ENCODE peak calls at places on chromosomes 16 and 17, in five cellular contexts. P, I, K, B and S are unnamed samples.

GRCh38 chr16:86158688-86159360 is 259.9 kb downstream of the IRF8 start:
- DNase-seq in K (no peak), B (peak), P (no peak), I (no peak), S (no peak)

GRCh38 chr17:13002761-13003453 is 14.9 kb downstream of the ELAC2 start:
- DNase-seq in B (peak), P (peak), K (peak), I (peak), S (peak)

GRCh38 chr16:11613381-11614303 is 26.9 kb upstream of the LITAF start:
- DNase-seq in B (peak), I (no peak), K (peak), P (no peak), S (no peak)

GRCh38 chr17:7021993-7022778 is 664 bp upstream of the BCL6B start:
- DNase-seq in I (peak), B (peak), K (peak), P (no peak), S (peak)

GRCh38 chr16:48537275-48537674 is 72.7 kb downstream of the N4BP1 start:
- DNase-seq in P (no peak), B (no peak), K (no peak), I (no peak), S (no peak)

GRCh38 chr17:869067-869466 is 86.9 kb downstream of the MRM3 start:
- DNase-seq in P (peak), I (peak), K (peak), B (peak), S (peak)

GRCh38 chr17:67546578-67547527 is 169.8 kb downstream of the PITPNC1 start:
- DNase-seq in K (peak), B (peak), P (peak), I (peak), S (no peak)

GRCh38 chr17:13134106-13134505 is 116.3 kb upstream of the ELAC2 start:
- DNase-seq in K (no peak), I (peak), P (no peak), B (no peak), S (peak)

GRCh38 chr17:3534881-3535252 is 22.7 kb downstream of the TRPV3 start:
- DNase-seq in K (peak), P (no peak), B (peak), I (peak), S (no peak)

GRCh38 chr16:83717814-83718213 is 90.0 kb upstream of the HSBP1 start:
- DNase-seq in P (no peak), B (no peak), I (peak), K (no peak), S (no peak)

GRCh38 chr17:15308758-15309157 is 32.6 kb downstream of the TEKT3 start:
- DNase-seq in B (no peak), I (no peak), K (no peak), P (no peak), S (no peak)

GRCh38 chr17:28999216-28999615 is 6.6 kb downstream of the SEZ6 start:
- DNase-seq in I (no peak), B (no peak), P (no peak), K (no peak), S (no peak)

GRCh38 chr17:38861399-38861843 is 7.9 kb upstream of the RPL23 start:
- DNase-seq in B (no peak), P (no peak), K (no peak), I (no peak), S (peak)

GRCh38 chr16:35637683-35638082 is 2178.3 kb downstream of the TP53TG3F start:
- DNase-seq in I (no peak), B (no peak), P (no peak), K (no peak), S (no peak)

GRCh38 chr17:76271669-76272540 is 6.8 kb downstream of the UBALD2 start:
- DNase-seq in I (no peak), K (no peak), B (no peak), P (no peak), S (no peak)

GRCh38 chr16:83533193-83533592 is 274.6 kb upstream of the HSBP1 start:
- DNase-seq in P (no peak), K (no peak), B (no peak), I (peak), S (peak)

GRCh38 chr16:67406628-67407027 is 9.6 kb downstream of the ZDHHC1 start:
- DNase-seq in P (peak), B (peak), I (peak), K (no peak), S (peak)

GRCh38 chr17:47295037-47295873 is 28.5 kb upstream of the EFCAB13 start:
- DNase-seq in K (no peak), I (no peak), P (no peak), B (no peak), S (no peak)

GRCh38 chr16:21598676-21599157 is 660 bp upstream of the METTL9 start:
- DNase-seq in I (peak), B (no peak), P (no peak), K (no peak), S (peak)

GRCh38 chr17:15444805-15445204 is 22.6 kb downstream of the CDRT4 start:
- DNase-seq in K (no peak), P (no peak), I (peak), B (no peak), S (no peak)

GRCh38 chr16:12348733-12349704 is 372.5 kb downstream of the SNX29 start:
- DNase-seq in P (no peak), I (no peak), K (no peak), B (no peak), S (no peak)